ENCODE peak calls at places on chromosomes 1 and 21, in eight cellular contexts. Q, R, C, A, J, N, O and S are unnamed samples.

GRCh38 chr1:49331066-49331852 is 554.6 kb upstream of the BEND5 start:
- DNase-seq in Q (no peak), R (no peak), C (no peak), A (no peak), J (no peak), N (no peak), O (no peak), S (no peak)

GRCh38 chr1:150560011-150560438 is 10.8 kb downstream of the ADAMTSL4 start:
- DNase-seq in Q (peak; percentile 93), R (peak; percentile 50), C (peak; percentile 66), A (no peak), J (peak; percentile 74), N (peak; percentile 57), O (no peak), S (no peak)

GRCh38 chr1:94542088-94542671 is 621 bp upstream of the F3 start:
- DNase-seq in Q (peak; percentile 54), R (peak; percentile 42), C (peak; percentile 29), A (peak; percentile 75), J (no peak), N (no peak), O (no peak), S (no peak)

GRCh38 chr21:33373451-33373850 is 29.8 kb upstream of the IFNGR2 start:
- DNase-seq in Q (no peak), R (no peak), C (no peak), A (no peak), J (no peak), N (no peak), O (no peak), S (no peak)

GRCh38 chr1:83802023-83802422 is 196.9 kb downstream of the TTLL7 start:
- DNase-seq in Q (no peak), R (no peak), C (no peak), A (no peak), J (no peak), N (no peak), O (no peak), S (no peak)

GRCh38 chr1:88800382-88801051 is 90.8 kb downstream of the GTF2B start:
- DNase-seq in Q (peak; percentile 14), R (peak; percentile 22), C (no peak), A (peak; percentile 56), J (peak; percentile 13), N (peak; percentile 3), O (no peak), S (peak; percentile 6)

GRCh38 chr1:5379176-5379759 is 613.0 kb downstream of the NPHP4 start:
- DNase-seq in Q (no peak), R (no peak), C (no peak), A (no peak), J (no peak), N (no peak), O (no peak), S (no peak)

GRCh38 chr1:210748796-210749195 is 385.2 kb downstream of the KCNH1 start:
- DNase-seq in Q (no peak), R (no peak), C (no peak), A (no peak), J (no peak), N (no peak), O (no peak), S (no peak)

GRCh38 chr21:16419188-16419874 is 689.5 kb downstream of the USP25 start:
- DNase-seq in Q (no peak), R (peak; percentile 73), C (peak; percentile 40), A (no peak), J (no peak), N (no peak), O (peak; percentile 79), S (peak; percentile 91)

GRCh38 chr1:246959944-246960693 is 28.4 kb upstream of the AHCTF1 start:
- DNase-seq in Q (no peak), R (peak; percentile 26), C (no peak), A (peak; percentile 35), J (no peak), N (no peak), O (no peak), S (no peak)

GRCh38 chr1:32758795-32759430 is 56.3 kb upstream of the SYNC start:
- DNase-seq in Q (no peak), R (no peak), C (no peak), A (no peak), J (no peak), N (no peak), O (no peak), S (no peak)